ENCODE peak calls at places on chromosomes 6 and 20, in eight cellular contexts. Q is tibial nerve, B is ovary, E is H54, V is uterus, S is heart left ventricle, X is testis, F is stomach. G is an unnamed sample.

GRCh38 chr20:33796263-33796906 is 14.8 kb upstream of the CHMP4B start:
- DNase-seq in Q (no peak), B (no peak), E (no peak), V (no peak), S (no peak), X (no peak), F (peak; percentile 82), G (no peak)

GRCh38 chr20:53322651-53323050 is 271.0 kb downstream of the ZNF217 start:
- DNase-seq in Q (no peak), B (no peak), E (no peak), V (no peak), S (no peak), X (no peak), F (no peak), G (no peak)

GRCh38 chr20:47883186-47883585 is 97.9 kb upstream of the SULF2 start:
- DNase-seq in Q (no peak), B (no peak), E (no peak), V (no peak), S (no peak), X (no peak), F (no peak), G (no peak)

GRCh38 chr6:13188306-13188705 is 140.0 kb downstream of the TBC1D7 start:
- DNase-seq in Q (no peak), B (no peak), E (no peak), V (no peak), S (no peak), X (no peak), F (no peak), G (no peak)

GRCh38 chr6:26158581-26159416 is 71.6 kb downstream of the HFE start:
- DNase-seq in Q (no peak), B (peak; percentile 61), E (no peak), V (peak; percentile 40), S (peak; percentile 60), X (peak; percentile 67), F (peak; percentile 73), G (no peak)

GRCh38 chr20:48795732-48796131 is 32.1 kb downstream of the PREX1 start:
- DNase-seq in Q (no peak), B (no peak), E (no peak), V (no peak), S (no peak), X (no peak), F (no peak), G (no peak)

GRCh38 chr20:36218380-36219064 is 17.8 kb upstream of the AAR2 start:
- DNase-seq in Q (no peak), B (no peak), E (no peak), V (no peak), S (no peak), X (no peak), F (no peak), G (no peak)

GRCh38 chr6:144064402-144064830 is 31.0 kb downstream of the SF3B5 start:
- DNase-seq in Q (peak; percentile 17), B (no peak), E (no peak), V (no peak), S (peak; percentile 43), X (peak; percentile 36), F (peak; percentile 34), G (no peak)

GRCh38 chr20:25984933-25985332 is 288.3 kb upstream of the ZNF337 start:
- DNase-seq in Q (no peak), B (peak; percentile 75), E (no peak), V (peak; percentile 70), S (peak; percentile 57), X (peak; percentile 69), F (no peak), G (no peak)

GRCh38 chr6:157464653-157465535 is 83.9 kb downstream of the ZDHHC14 start:
- DNase-seq in Q (no peak), B (no peak), E (no peak), V (no peak), S (no peak), X (no peak), F (no peak), G (no peak)

GRCh38 chr6:24412294-24412693 is 9.6 kb downstream of the MRS2 start:
- DNase-seq in Q (no peak), B (no peak), E (no peak), V (no peak), S (no peak), X (no peak), F (no peak), G (no peak)

GRCh38 chr6:154276810-154277577 is 79.6 kb downstream of the IPCEF1 start:
- DNase-seq in Q (no peak), B (no peak), E (no peak), V (no peak), S (no peak), X (no peak), F (no peak), G (no peak)

GRCh38 chr20:62238569-62239277 is 402 bp downstream of the OSBPL2 start:
- DNase-seq in Q (no peak), B (peak; percentile 50), E (peak; percentile 40), V (no peak), S (no peak), X (peak; percentile 31), F (peak; percentile 41), G (no peak)

GRCh38 chr6:27148404-27148795 is 99.1 kb upstream of the PRSS16 start:
- DNase-seq in Q (no peak), B (no peak), E (no peak), V (no peak), S (no peak), X (no peak), F (no peak), G (no peak)

GRCh38 chr20:20206788-20207187 is 154.5 kb downstream of the CFAP61 start:
- DNase-seq in Q (no peak), B (no peak), E (no peak), V (no peak), S (no peak), X (no peak), F (no peak), G (no peak)

GRCh38 chr6:16486661-16487060 is 248.3 kb downstream of the GMPR start:
- DNase-seq in Q (no peak), B (no peak), E (no peak), V (no peak), S (no peak), X (no peak), F (no peak), G (no peak)

GRCh38 chr6:156775717-156776116 is 1.5 kb upstream of the ARID1B start:
- DNase-seq in Q (no peak), B (no peak), E (peak; percentile 9), V (no peak), S (no peak), X (no peak), F (no peak), G (no peak)

GRCh38 chr6:26103141-26103769 is 16.0 kb downstream of the HFE start:
- DNase-seq in Q (no peak), B (no peak), E (no peak), V (no peak), S (no peak), X (no peak), F (no peak), G (no peak)

GRCh38 chr6:160221423-160221822 is 37.2 kb downstream of the SLC22A2 start:
- DNase-seq in Q (no peak), B (no peak), E (no peak), V (no peak), S (no peak), X (no peak), F (no peak), G (no peak)
- TF ChIP-seq POLR2A in Q (no peak), B (no peak), E (no peak), V (no peak), S (no peak), X (no peak), F (no peak), G (no peak)

GRCh38 chr6:43277643-43278523 is 20.2 kb upstream of the SLC22A7 start:
- DNase-seq in Q (no peak), B (no peak), E (peak; percentile 47), V (no peak), S (no peak), X (no peak), F (no peak), G (no peak)
- TF ChIP-seq POLR2A in Q (no peak), B (no peak), E (no peak), V (no peak), S (no peak), X (no peak), F (no peak), G (no peak)

GRCh38 chr20:297098-297924 is at the start of gene ZCCHC3:
- DNase-seq in Q (peak; percentile 75), B (peak; percentile 92), E (peak; percentile 74), V (peak; percentile 96), S (peak; percentile 87), X (peak; percentile 87), F (peak; percentile 83), G (peak; percentile 85)
- TF ChIP-seq POLR2A in Q (peak; percentile 27), B (peak; percentile 43), E (peak; percentile 73), V (peak; percentile 70), S (peak; percentile 28), X (no peak), F (no peak), G (peak; percentile 84)

GRCh38 chr20:58902003-58902402 is 49.5 kb downstream of the GNAS start:
- DNase-seq in Q (no peak), B (no peak), E (no peak), V (no peak), S (no peak), X (no peak), F (no peak), G (no peak)
- TF ChIP-seq POLR2A in Q (no peak), B (no peak), E (no peak), V (no peak), S (no peak), X (no peak), F (no peak), G (no peak)

GRCh38 chr6:43776799-43777776 is 7.1 kb downstream of the VEGFA start:
- DNase-seq in Q (no peak), B (no peak), E (no peak), V (no peak), S (no peak), X (no peak), F (no peak), G (no peak)
- TF ChIP-seq POLR2A in Q (no peak), B (no peak), E (no peak), V (no peak), S (no peak), X (no peak), F (no peak), G (no peak)

G was measured in GM12892.